ENCODE peak calls at places on chromosomes 13 and 19, in four cellular contexts. O is stimulated activated CD4-positive, alpha-beta T cell treated with anti-CD3 and anti-CD28 coated beads, TNF-alpha, amount 100 ng/mL, for 1 hour; P is astrocyte of the hippocampus; Y is right cardiac atrium. C is an unnamed sample.

GRCh38 chr19:18262917-18263316 is 11.3 kb downstream of the IQCN start:
- DNase-seq in Y (no peak), O (no peak), P (no peak), C (no peak)

GRCh38 chr19:46954502-46955004 is 65.1 kb upstream of the NPAS1 start:
- DNase-seq in Y (no peak), O (no peak), P (no peak), C (no peak)

GRCh38 chr19:38055655-38056521 is 148.9 kb downstream of the SIPA1L3 start:
- DNase-seq in O (no peak), Y (no peak), P (peak), C (no peak)

GRCh38 chr19:54137913-54138776 is 583 bp downstream of the CNOT3 start:
- DNase-seq in O (no peak), P (peak), Y (no peak), C (no peak)

GRCh38 chr13:45446181-45446580 is 18.6 kb upstream of the COG3 start:
- DNase-seq in P (peak), Y (no peak), O (no peak), C (no peak)

GRCh38 chr13:76387561-76387960 is 498.6 kb downstream of the KCTD12 start:
- DNase-seq in O (no peak), P (peak), Y (no peak), C (no peak)

GRCh38 chr13:30615851-30616311 is 1.8 kb upstream of the USPL1 start:
- DNase-seq in P (peak), Y (no peak), O (no peak), C (no peak)

GRCh38 chr19:49469828-49470614 is 4.0 kb upstream of the FLT3LG start:
- DNase-seq in Y (no peak), P (no peak), O (peak), C (peak)

GRCh38 chr13:60590775-60591174 is 193.8 kb downstream of the TDRD3 start:
- DNase-seq in Y (no peak), P (peak), O (no peak), C (no peak)

C was measured in memory B cell.